ENCODE peak calls at places on chromosomes 16 and 17, in four cellular contexts. S is prostate gland, F is thoracic aorta, A is cardiac fibroblast. Z is an unnamed sample.

GRCh38 chr17:48756816-48757215 is 28.3 kb upstream of the HOXB13 start:
- DNase-seq in S (peak), F (no peak), A (no peak), Z (no peak)

GRCh38 chr16:354971-355441 is 2.5 kb upstream of the AXIN1 start:
- DNase-seq in S (no peak), F (no peak), A (no peak), Z (no peak)

GRCh38 chr16:10616744-10617640 is 36.6 kb upstream of the EMP2 start:
- DNase-seq in S (peak), F (no peak), A (peak), Z (peak)

GRCh38 chr16:3553138-3553923 is 23.9 kb downstream of the NLRC3 start:
- DNase-seq in S (peak), F (no peak), A (no peak), Z (no peak)

GRCh38 chr16:82344157-82344556 is 174.1 kb upstream of the MPHOSPH6 start:
- DNase-seq in S (peak), F (no peak), A (peak), Z (no peak)

GRCh38 chr17:57342141-57342540 is 85.8 kb downstream of the MSI2 start:
- DNase-seq in S (no peak), F (no peak), A (no peak), Z (no peak)

GRCh38 chr16:49699718-49700117 is 156.2 kb downstream of the ZNF423 start:
- DNase-seq in S (no peak), F (no peak), A (no peak), Z (no peak)

GRCh38 chr16:21603920-21604319 is 4.5 kb downstream of the METTL9 start:
- DNase-seq in S (no peak), F (no peak), A (no peak), Z (no peak)

GRCh38 chr16:84423416-84423837 is 55.1 kb downstream of the ATP2C2 start:
- DNase-seq in S (no peak), F (no peak), A (peak), Z (peak)

GRCh38 chr16:57061084-57061905 is 31.1 kb upstream of the CPNE2 start:
- DNase-seq in S (peak), F (peak), A (peak), Z (peak)

GRCh38 chr16:72013389-72013788 is 4.8 kb downstream of the DHODH start:
- DNase-seq in S (no peak), F (no peak), A (peak), Z (peak)

GRCh38 chr17:44589316-44590071 is 32.2 kb downstream of the FZD2 start:
- DNase-seq in S (no peak), F (no peak), A (peak), Z (no peak)

GRCh38 chr16:67036323-67036741 is 7.4 kb downstream of the CBFB start:
- DNase-seq in S (no peak), F (no peak), A (no peak), Z (no peak)

GRCh38 chr17:43175213-43176118 is 4.5 kb downstream of the NBR1 start:
- DNase-seq in S (no peak), F (no peak), A (peak), Z (no peak)

GRCh38 chr16:88920618-88921602 is 54.5 kb upstream of the PABPN1L start:
- DNase-seq in S (peak), F (no peak), A (peak), Z (no peak)

GRCh38 chr17:7502987-7503386 is 18.8 kb downstream of the POLR2A start:
- DNase-seq in S (no peak), F (no peak), A (no peak), Z (no peak)

GRCh38 chr17:9473716-9474115 is 101.9 kb downstream of the STX8 start:
- DNase-seq in S (no peak), F (no peak), A (peak), Z (no peak)

GRCh38 chr17:9522074-9522473 is 53.5 kb downstream of the STX8 start:
- DNase-seq in S (no peak), F (no peak), A (peak), Z (no peak)

GRCh38 chr17:62723842-62724241 is 84.3 kb downstream of the MARCHF10 start:
- DNase-seq in S (no peak), F (no peak), A (peak), Z (no peak)

GRCh38 chr17:62722625-62723024 is 85.5 kb downstream of the MARCHF10 start:
- DNase-seq in S (no peak), F (no peak), A (no peak), Z (no peak)

GRCh38 chr17:62727916-62728672 is 80.0 kb downstream of the MARCHF10 start:
- DNase-seq in S (no peak), F (no peak), A (no peak), Z (no peak)

GRCh38 chr17:62724398-62725146 is 83.5 kb downstream of the MARCHF10 start:
- DNase-seq in S (peak), F (no peak), A (no peak), Z (no peak)

DNA sequence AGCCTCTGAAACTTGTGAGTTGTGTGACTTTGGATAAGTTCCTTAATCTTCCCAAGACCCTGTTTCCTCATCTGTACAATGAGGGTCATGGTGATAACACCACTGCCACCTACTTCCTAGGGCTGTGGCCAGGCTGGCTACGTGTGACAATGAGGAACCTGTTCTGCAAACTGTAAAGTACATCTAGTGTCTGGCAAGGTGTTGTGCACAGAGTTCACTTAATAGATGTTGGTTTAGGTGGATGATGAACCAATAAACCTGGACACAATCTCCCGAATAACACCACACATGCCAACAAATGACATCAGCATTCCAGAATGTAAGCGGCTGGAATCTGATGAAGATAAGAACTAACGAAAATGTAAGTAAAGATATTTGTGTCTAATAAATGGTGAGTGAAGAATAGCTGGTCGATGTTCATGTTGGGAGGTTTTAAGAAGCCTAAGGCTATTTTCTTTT is 82.3 kb downstream of the MARCHF10 start:
- DNase-seq in S (peak), F (no peak), A (peak), Z (peak)
- TF ChIP-seq CTCF in S (no peak), F (no peak), A (no peak), Z (no peak)

GRCh38 chr16:29009050-29009837 is 24.4 kb downstream of the LAT start:
- DNase-seq in S (no peak), F (no peak), A (no peak), Z (no peak)
- TF ChIP-seq CTCF in S (no peak), F (no peak), A (no peak), Z (no peak)

GRCh38 chr17:37650419-37651003 is 7.3 kb upstream of the DDX52 start:
- DNase-seq in S (no peak), F (no peak), A (peak), Z (peak)
- TF ChIP-seq CTCF in S (peak), F (no peak), A (peak), Z (peak)

GRCh38 chr16:8880839-8881510 is 1.2 kb upstream of the LITAFD start:
- DNase-seq in S (no peak), F (no peak), A (no peak), Z (no peak)
- TF ChIP-seq CTCF in S (no peak), F (no peak), A (no peak), Z (no peak)

DNA sequence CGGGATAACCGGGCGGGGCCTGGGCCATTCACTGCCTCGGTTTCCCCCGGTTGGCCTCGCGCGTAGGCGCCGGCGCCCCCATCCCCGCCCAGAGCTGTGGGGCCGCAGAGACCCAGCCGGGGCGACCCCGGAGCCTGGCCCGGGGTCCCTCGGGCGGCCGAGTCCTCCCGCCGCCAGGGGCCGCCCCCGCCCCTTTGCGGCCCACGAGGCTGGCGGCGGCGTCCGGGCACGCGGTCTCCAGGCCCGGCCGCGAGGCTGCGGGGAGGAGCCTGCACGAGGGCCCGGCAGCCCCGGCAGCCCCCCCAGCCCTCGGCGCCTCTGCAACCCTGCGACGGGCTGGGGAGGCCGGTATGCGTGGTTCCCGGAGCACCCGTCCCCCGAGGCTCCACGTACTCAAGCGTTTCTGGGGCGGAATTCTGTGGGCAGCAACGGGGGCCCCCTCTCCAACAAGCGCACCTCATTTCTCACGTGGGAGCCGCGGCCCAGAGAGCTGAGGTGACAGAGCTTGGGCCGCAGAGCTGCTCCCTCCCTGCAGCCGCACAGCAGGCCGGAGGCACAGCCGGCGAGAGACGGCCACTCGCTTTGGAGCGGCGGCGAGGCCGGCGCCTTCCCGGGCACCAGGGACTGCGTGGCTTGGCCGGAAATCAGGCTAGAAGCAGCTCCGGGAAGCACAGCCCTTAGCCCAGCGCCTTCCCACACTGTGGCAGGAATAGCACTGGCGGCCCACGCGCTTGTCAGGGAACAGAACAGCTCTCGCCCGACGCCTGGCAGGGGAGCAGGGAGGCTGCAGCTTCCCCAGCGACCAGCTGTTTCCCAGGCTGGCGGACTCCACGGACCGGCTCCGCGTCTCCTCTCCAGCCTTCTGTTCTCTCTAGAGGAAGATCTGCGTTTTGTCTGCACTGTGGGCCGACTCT is 860 bp upstream of the LIMD2 start:
- DNase-seq in S (no peak), F (peak), A (peak), Z (no peak)
- TF ChIP-seq CTCF in S (peak), F (peak), A (no peak), Z (no peak)

GRCh38 chr17:38809828-38810227 is 10.5 kb upstream of the PIP4K2B start:
- DNase-seq in S (no peak), F (no peak), A (no peak), Z (no peak)

DNA sequence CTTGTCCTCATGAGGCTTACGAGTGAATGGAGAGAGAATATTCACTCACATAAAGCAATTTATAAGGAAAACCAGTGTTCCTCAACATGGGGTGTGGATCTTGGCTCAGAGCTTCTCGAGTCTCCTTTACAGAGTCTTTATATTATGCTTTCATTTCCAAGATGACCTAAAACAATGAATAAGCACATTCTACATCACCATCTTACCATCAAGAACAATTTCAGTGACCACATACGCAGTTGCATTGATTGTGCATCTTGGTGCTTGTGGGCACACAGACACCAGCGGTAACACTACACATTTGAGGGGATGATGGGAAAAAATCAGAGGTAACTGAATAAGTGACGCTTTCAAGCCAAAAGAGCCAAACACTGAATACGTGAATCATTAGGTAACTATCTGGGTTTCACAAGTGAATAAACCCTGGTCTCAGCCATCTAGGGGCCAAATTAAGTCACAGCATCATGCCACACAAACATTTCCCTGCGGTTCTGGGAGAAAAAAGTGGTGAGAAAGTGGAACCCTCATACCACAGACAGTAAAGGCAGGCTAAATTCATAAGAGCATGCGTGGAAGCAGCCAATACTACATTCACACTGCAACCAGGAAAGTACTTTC is 9.4 kb downstream of the CWC25 start:
- DNase-seq in S (no peak), F (no peak), A (peak), Z (no peak)
- TF ChIP-seq CTCF in S (no peak), F (no peak), A (peak), Z (peak)

GRCh38 chr17:63434951-63435571 is 11.0 kb downstream of the CYB561 start:
- DNase-seq in S (peak), F (peak), A (peak), Z (peak)
- TF ChIP-seq CTCF in S (no peak), F (no peak), A (no peak), Z (no peak)

GRCh38 chr17:80477647-80478478 is 1.5 kb upstream of the NPTX1 start:
- DNase-seq in S (no peak), F (no peak), A (peak), Z (no peak)
- TF ChIP-seq CTCF in S (peak), F (peak), A (peak), Z (no peak)

GRCh38 chr17:19781488-19782458 is 33.7 kb upstream of the ALDH3A1 start:
- DNase-seq in S (peak), F (no peak), A (no peak), Z (peak)

GRCh38 chr17:19780846-19781245 is 32.7 kb upstream of the ALDH3A1 start:
- DNase-seq in S (no peak), F (no peak), A (no peak), Z (no peak)

GRCh38 chr17:19787733-19788357 is 39.7 kb upstream of the ALDH3A1 start:
- DNase-seq in S (no peak), F (no peak), A (no peak), Z (no peak)

GRCh38 chr17:19785854-19786253 is 37.8 kb upstream of the ALDH3A1 start:
- DNase-seq in S (no peak), F (no peak), A (peak), Z (no peak)
- TF ChIP-seq CTCF in S (no peak), F (no peak), A (no peak), Z (peak)

GRCh38 chr17:75820411-75821080 is 23.7 kb downstream of the UNC13D start:
- DNase-seq in S (no peak), F (no peak), A (no peak), Z (no peak)

GRCh38 chr17:75822119-75822799 is 21.9 kb downstream of the UNC13D start:
- DNase-seq in S (peak), F (no peak), A (no peak), Z (no peak)

GRCh38 chr17:75819723-75820410 is 24.3 kb downstream of the UNC13D start:
- DNase-seq in S (no peak), F (no peak), A (no peak), Z (no peak)

GRCh38 chr17:75822800-75823166 is 21.4 kb downstream of the UNC13D start:
- DNase-seq in S (no peak), F (no peak), A (no peak), Z (no peak)

DNA sequence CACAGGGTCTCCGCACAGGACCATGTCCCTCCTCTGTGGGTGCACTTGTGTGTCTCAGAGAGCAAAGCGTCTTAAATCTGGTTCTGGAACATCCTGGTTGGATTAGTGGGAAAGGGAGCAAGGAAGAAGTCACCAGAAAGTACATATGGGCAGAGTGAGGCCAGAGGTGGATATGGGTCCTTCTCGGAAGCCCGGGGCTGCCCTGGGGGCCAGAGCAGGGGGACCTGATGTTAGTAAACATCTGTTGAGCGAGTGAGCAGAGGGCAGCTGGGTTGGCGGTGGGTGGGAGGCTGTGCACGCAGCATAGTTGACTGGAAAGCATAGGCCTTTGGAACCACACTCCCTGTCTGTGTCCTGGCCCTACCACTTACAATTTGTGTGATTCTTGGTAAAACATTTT is 22.7 kb downstream of the UNC13D start:
- DNase-seq in S (no peak), F (no peak), A (no peak), Z (no peak)
- TF ChIP-seq CTCF in S (no peak), F (no peak), A (no peak), Z (no peak)